ENCODE peak calls at places on chromosomes 3 and 15, in ten cellular contexts. One of them, this sample, is unnamed. For H3K4me1, the result is how much of the 10 kb centered on the place peaks cover.

GRCh38 chr3:15630646-15631350 is 29.3 kb downstream of the BTD start:
- DNase-seq in adrenal gland: peak
- DNase-seq in left ventricle myocardium inferior: no peak
- DNase-seq in aorta: no peak
- DNase-seq in cardiac muscle cell: peak
- DNase-seq in GM23248: peak
- DNase-seq in CD8-positive, alpha-beta T cell: no peak
- DNase-seq in A673: peak
- DNase-seq in fibroblast of lung: peak
- DNase-seq in right cardiac atrium: no peak
- DNase-seq in this sample: no peak

GRCh38 chr3:139764936-139765335 is 87.2 kb upstream of the NMNAT3 start:
- DNase-seq in CD8-positive, alpha-beta T cell: no peak
- DNase-seq in left ventricle myocardium inferior: no peak
- DNase-seq in aorta: no peak
- DNase-seq in adrenal gland: no peak
- DNase-seq in A673: no peak
- DNase-seq in fibroblast of lung: peak
- DNase-seq in right cardiac atrium: no peak
- DNase-seq in cardiac muscle cell: peak
- DNase-seq in GM23248: peak
- DNase-seq in this sample: no peak

GRCh38 chr3:79086514-79086913 is 681.3 kb downstream of the ROBO1 start:
- DNase-seq in aorta: no peak
- DNase-seq in left ventricle myocardium inferior: no peak
- DNase-seq in GM23248: peak
- DNase-seq in fibroblast of lung: peak
- DNase-seq in adrenal gland: peak
- DNase-seq in right cardiac atrium: no peak
- DNase-seq in cardiac muscle cell: peak
- DNase-seq in A673: peak
- DNase-seq in CD8-positive, alpha-beta T cell: no peak
- DNase-seq in this sample: no peak

GRCh38 chr15:86036243-86036642 is 43.4 kb upstream of the AGBL1 start:
- DNase-seq in A673: no peak
- DNase-seq in adrenal gland: no peak
- DNase-seq in cardiac muscle cell: no peak
- DNase-seq in aorta: no peak
- DNase-seq in left ventricle myocardium inferior: no peak
- DNase-seq in fibroblast of lung: no peak
- DNase-seq in right cardiac atrium: no peak
- DNase-seq in GM23248: no peak
- DNase-seq in CD8-positive, alpha-beta T cell: no peak
- DNase-seq in this sample: no peak

GRCh38 chr3:64093825-64094712 is 70.8 kb upstream of the PSMD6 start:
- DNase-seq in adrenal gland: no peak
- DNase-seq in cardiac muscle cell: no peak
- DNase-seq in GM23248: no peak
- DNase-seq in right cardiac atrium: no peak
- DNase-seq in aorta: no peak
- DNase-seq in CD8-positive, alpha-beta T cell: no peak
- DNase-seq in left ventricle myocardium inferior: no peak
- DNase-seq in A673: no peak
- DNase-seq in fibroblast of lung: no peak
- DNase-seq in this sample: no peak

GRCh38 chr3:133655731-133656130 is 6.0 kb downstream of the TOPBP1 start:
- DNase-seq in A673: no peak
- DNase-seq in cardiac muscle cell: no peak
- DNase-seq in fibroblast of lung: no peak
- DNase-seq in aorta: no peak
- DNase-seq in adrenal gland: no peak
- DNase-seq in right cardiac atrium: no peak
- DNase-seq in CD8-positive, alpha-beta T cell: no peak
- DNase-seq in GM23248: no peak
- DNase-seq in left ventricle myocardium inferior: no peak
- DNase-seq in this sample: no peak

GRCh38 chr3:194875581-194876402 is 190.1 kb downstream of the FAM43A start:
- DNase-seq in A673: no peak
- DNase-seq in adrenal gland: no peak
- DNase-seq in right cardiac atrium: no peak
- DNase-seq in cardiac muscle cell: no peak
- DNase-seq in GM23248: no peak
- DNase-seq in left ventricle myocardium inferior: no peak
- DNase-seq in aorta: peak
- DNase-seq in CD8-positive, alpha-beta T cell: no peak
- DNase-seq in fibroblast of lung: no peak
- DNase-seq in this sample: peak

GRCh38 chr3:169610888-169611291 is 52.6 kb downstream of the MECOM start:
- DNase-seq in fibroblast of lung: peak
- DNase-seq in cardiac muscle cell: no peak
- DNase-seq in GM23248: no peak
- DNase-seq in aorta: no peak
- DNase-seq in adrenal gland: no peak
- DNase-seq in left ventricle myocardium inferior: no peak
- DNase-seq in CD8-positive, alpha-beta T cell: no peak
- DNase-seq in right cardiac atrium: no peak
- DNase-seq in A673: no peak
- DNase-seq in this sample: no peak

GRCh38 chr15:68699124-68699880 is 120.5 kb downstream of the CORO2B start:
- DNase-seq in aorta: no peak
- DNase-seq in CD8-positive, alpha-beta T cell: no peak
- DNase-seq in adrenal gland: no peak
- DNase-seq in fibroblast of lung: no peak
- DNase-seq in A673: no peak
- DNase-seq in right cardiac atrium: no peak
- DNase-seq in GM23248: no peak
- DNase-seq in left ventricle myocardium inferior: no peak
- DNase-seq in cardiac muscle cell: no peak
- DNase-seq in this sample: no peak

GRCh38 chr3:126895178-126896066 is 87.5 kb upstream of the PLXNA1 start:
- DNase-seq in CD8-positive, alpha-beta T cell: no peak
- DNase-seq in GM23248: peak
- DNase-seq in right cardiac atrium: no peak
- DNase-seq in fibroblast of lung: no peak
- DNase-seq in adrenal gland: peak
- DNase-seq in cardiac muscle cell: peak
- DNase-seq in A673: no peak
- DNase-seq in aorta: peak
- DNase-seq in left ventricle myocardium inferior: no peak
- DNase-seq in this sample: peak

GRCh38 chr3:132432639-132433038 is 15.3 kb downstream of the DNAJC13 start:
- DNase-seq in cardiac muscle cell: peak
- DNase-seq in CD8-positive, alpha-beta T cell: no peak
- DNase-seq in adrenal gland: no peak
- DNase-seq in right cardiac atrium: no peak
- DNase-seq in left ventricle myocardium inferior: no peak
- DNase-seq in fibroblast of lung: peak
- DNase-seq in aorta: no peak
- DNase-seq in A673: peak
- DNase-seq in GM23248: peak
- DNase-seq in this sample: no peak

GRCh38 chr3:179321585-179322322 is 1.1 kb upstream of the ZNF639 start:
- DNase-seq in fibroblast of lung: peak
- DNase-seq in cardiac muscle cell: peak
- DNase-seq in aorta: no peak
- DNase-seq in right cardiac atrium: no peak
- DNase-seq in adrenal gland: peak
- DNase-seq in A673: peak
- DNase-seq in CD8-positive, alpha-beta T cell: no peak
- DNase-seq in left ventricle myocardium inferior: no peak
- DNase-seq in GM23248: peak
- DNase-seq in this sample: no peak

GRCh38 chr15:46518381-46518780 is 883.6 kb downstream of the SQOR start:
- DNase-seq in fibroblast of lung: no peak
- DNase-seq in right cardiac atrium: no peak
- DNase-seq in adrenal gland: no peak
- DNase-seq in GM23248: no peak
- DNase-seq in aorta: no peak
- DNase-seq in cardiac muscle cell: no peak
- DNase-seq in A673: no peak
- DNase-seq in CD8-positive, alpha-beta T cell: no peak
- DNase-seq in left ventricle myocardium inferior: no peak
- DNase-seq in this sample: no peak

GRCh38 chr3:193301441-193301840 is 60.4 kb downstream of the PLAAT1 start:
- DNase-seq in aorta: no peak
- DNase-seq in CD8-positive, alpha-beta T cell: no peak
- DNase-seq in A673: no peak
- DNase-seq in adrenal gland: no peak
- DNase-seq in right cardiac atrium: no peak
- DNase-seq in cardiac muscle cell: peak
- DNase-seq in fibroblast of lung: peak
- DNase-seq in GM23248: peak
- DNase-seq in left ventricle myocardium inferior: no peak
- DNase-seq in this sample: no peak

DNA sequence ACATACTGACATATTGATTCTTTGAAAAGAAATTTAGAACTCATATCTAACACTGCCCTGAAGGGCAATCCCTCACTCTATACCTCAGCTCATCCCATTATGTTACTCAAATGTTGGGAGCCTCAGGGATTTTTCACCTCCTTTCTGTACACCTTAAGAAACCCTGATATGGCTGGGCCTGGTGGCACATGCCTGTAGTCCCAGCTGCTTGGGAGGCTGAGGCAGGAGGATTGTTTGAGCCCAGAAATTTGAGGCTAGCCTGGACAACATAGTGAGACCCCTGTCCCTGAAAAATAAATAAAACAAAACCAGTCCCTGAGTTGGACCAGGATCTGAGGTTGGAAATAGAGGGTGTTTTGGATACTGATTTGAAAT is 27.6 kb downstream of the NDUFB4 start:
- DNase-seq in A673: no peak
- DNase-seq in GM23248: no peak
- DNase-seq in CD8-positive, alpha-beta T cell: no peak
- DNase-seq in fibroblast of lung: no peak
- DNase-seq in left ventricle myocardium inferior: no peak
- DNase-seq in right cardiac atrium: no peak
- DNase-seq in aorta: no peak
- DNase-seq in cardiac muscle cell: no peak
- DNase-seq in adrenal gland: no peak
- DNase-seq in this sample: no peak
- H3K27ac ChIP-seq in A673: no peak
- H3K27ac ChIP-seq in GM23248: no peak
- H3K27ac ChIP-seq in CD8-positive, alpha-beta T cell: no peak
- H3K27ac ChIP-seq in fibroblast of lung: no peak
- H3K27ac ChIP-seq in left ventricle myocardium inferior: no peak
- H3K27ac ChIP-seq in right cardiac atrium: no peak
- H3K27ac ChIP-seq in aorta: no peak
- H3K27ac ChIP-seq in cardiac muscle cell: no peak
- H3K27ac ChIP-seq in adrenal gland: no peak
- H3K27ac ChIP-seq in this sample: no peak

GRCh38 chr3:123317716-123318115 is 116.0 kb downstream of the SEC22A start:
- DNase-seq in A673: no peak
- DNase-seq in left ventricle myocardium inferior: no peak
- DNase-seq in CD8-positive, alpha-beta T cell: no peak
- DNase-seq in GM23248: no peak
- DNase-seq in cardiac muscle cell: no peak
- DNase-seq in right cardiac atrium: no peak
- DNase-seq in fibroblast of lung: no peak
- DNase-seq in aorta: no peak
- DNase-seq in adrenal gland: no peak
- DNase-seq in this sample: no peak
- H3K4me1 ChIP-seq in A673: under half
- H3K4me1 ChIP-seq in left ventricle myocardium inferior: half or more
- H3K4me1 ChIP-seq in CD8-positive, alpha-beta T cell: under half
- H3K4me1 ChIP-seq in GM23248: under half
- H3K4me1 ChIP-seq in cardiac muscle cell: under half
- H3K4me1 ChIP-seq in right cardiac atrium: under half
- H3K4me1 ChIP-seq in fibroblast of lung: under half
- H3K4me1 ChIP-seq in aorta: under half
- H3K4me1 ChIP-seq in adrenal gland: under half
- H3K4me1 ChIP-seq in this sample: under half

GRCh38 chr3:44920081-44920480 is 45.7 kb downstream of the TGM4 start:
- DNase-seq in aorta: no peak
- DNase-seq in GM23248: no peak
- DNase-seq in left ventricle myocardium inferior: no peak
- DNase-seq in CD8-positive, alpha-beta T cell: no peak
- DNase-seq in right cardiac atrium: no peak
- DNase-seq in fibroblast of lung: no peak
- DNase-seq in adrenal gland: no peak
- DNase-seq in A673: no peak
- DNase-seq in cardiac muscle cell: no peak
- DNase-seq in this sample: no peak

GRCh38 chr3:44924102-44925084 is 50.0 kb downstream of the TGM4 start:
- DNase-seq in cardiac muscle cell: peak
- DNase-seq in CD8-positive, alpha-beta T cell: no peak
- DNase-seq in fibroblast of lung: peak
- DNase-seq in adrenal gland: peak
- DNase-seq in A673: no peak
- DNase-seq in right cardiac atrium: no peak
- DNase-seq in aorta: no peak
- DNase-seq in GM23248: peak
- DNase-seq in left ventricle myocardium inferior: no peak
- DNase-seq in this sample: no peak

GRCh38 chr3:44926921-44927320 is 49.1 kb downstream of the ZDHHC3 start:
- DNase-seq in aorta: no peak
- DNase-seq in adrenal gland: no peak
- DNase-seq in fibroblast of lung: no peak
- DNase-seq in cardiac muscle cell: no peak
- DNase-seq in CD8-positive, alpha-beta T cell: no peak
- DNase-seq in left ventricle myocardium inferior: no peak
- DNase-seq in right cardiac atrium: no peak
- DNase-seq in A673: no peak
- DNase-seq in GM23248: no peak
- DNase-seq in this sample: no peak

GRCh38 chr3:44926172-44926571 is 49.8 kb downstream of the ZDHHC3 start:
- DNase-seq in A673: no peak
- DNase-seq in CD8-positive, alpha-beta T cell: no peak
- DNase-seq in right cardiac atrium: no peak
- DNase-seq in GM23248: no peak
- DNase-seq in left ventricle myocardium inferior: no peak
- DNase-seq in aorta: no peak
- DNase-seq in cardiac muscle cell: no peak
- DNase-seq in fibroblast of lung: no peak
- DNase-seq in adrenal gland: no peak
- DNase-seq in this sample: no peak

DNA sequence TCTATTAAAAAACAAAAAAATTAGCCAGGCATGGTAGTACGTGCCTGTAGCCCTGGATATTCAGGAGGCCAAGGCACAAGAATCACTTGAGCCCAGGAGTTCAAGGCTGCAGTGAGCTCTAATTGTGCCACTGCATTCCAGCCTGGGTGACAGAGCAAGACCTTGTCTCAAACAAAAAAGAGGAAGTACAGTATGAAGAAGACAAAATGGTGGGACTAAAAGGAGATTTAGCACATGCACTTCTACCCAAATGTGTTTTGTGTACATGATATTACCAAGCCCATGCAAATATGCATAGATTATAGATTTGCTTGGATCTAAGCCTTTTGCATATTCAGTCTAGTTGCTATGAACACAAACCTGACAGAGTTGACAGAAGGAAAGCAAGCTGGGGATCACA is 49.2 kb downstream of the TGM4 start:
- DNase-seq in right cardiac atrium: no peak
- DNase-seq in CD8-positive, alpha-beta T cell: no peak
- DNase-seq in fibroblast of lung: no peak
- DNase-seq in left ventricle myocardium inferior: no peak
- DNase-seq in adrenal gland: no peak
- DNase-seq in aorta: no peak
- DNase-seq in GM23248: no peak
- DNase-seq in cardiac muscle cell: no peak
- DNase-seq in A673: no peak
- DNase-seq in this sample: no peak
- H3K27ac ChIP-seq in right cardiac atrium: no peak
- H3K27ac ChIP-seq in CD8-positive, alpha-beta T cell: no peak
- H3K27ac ChIP-seq in fibroblast of lung: no peak
- H3K27ac ChIP-seq in left ventricle myocardium inferior: peak
- H3K27ac ChIP-seq in adrenal gland: no peak
- H3K27ac ChIP-seq in aorta: no peak
- H3K27ac ChIP-seq in GM23248: no peak
- H3K27ac ChIP-seq in cardiac muscle cell: peak
- H3K27ac ChIP-seq in A673: peak
- H3K27ac ChIP-seq in this sample: no peak

GRCh38 chr3:58041182-58041825 is 33.1 kb downstream of the FLNB start:
- DNase-seq in adrenal gland: no peak
- DNase-seq in right cardiac atrium: no peak
- DNase-seq in fibroblast of lung: peak
- DNase-seq in aorta: no peak
- DNase-seq in A673: no peak
- DNase-seq in left ventricle myocardium inferior: no peak
- DNase-seq in GM23248: no peak
- DNase-seq in cardiac muscle cell: peak
- DNase-seq in CD8-positive, alpha-beta T cell: no peak
- DNase-seq in this sample: no peak
- H3K4me1 ChIP-seq in adrenal gland: under half
- H3K4me1 ChIP-seq in right cardiac atrium: under half
- H3K4me1 ChIP-seq in fibroblast of lung: under half
- H3K4me1 ChIP-seq in aorta: under half
- H3K4me1 ChIP-seq in A673: under half
- H3K4me1 ChIP-seq in left ventricle myocardium inferior: half or more
- H3K4me1 ChIP-seq in GM23248: half or more
- H3K4me1 ChIP-seq in cardiac muscle cell: under half
- H3K4me1 ChIP-seq in CD8-positive, alpha-beta T cell: under half
- H3K4me1 ChIP-seq in this sample: under half

This sample was measured in right atrium auricular region.